ENCODE peak calls at places on chromosomes 3 and 15, in six cellular contexts. W is lower lobe of right lung, D is esophagus squamous epithelium, G is breast epithelium, V is ovary, N is OCI-LY7. B is an unnamed sample.

GRCh38 chr3:37308247-37308646 is 133.9 kb upstream of the LRRFIP2 start:
- DNase-seq in N (peak; percentile 25), D (no peak), W (no peak), G (no peak), V (no peak), B (peak; percentile 22)

GRCh38 chr15:65028921-65029735 is at the start of gene MTFMT:
- DNase-seq in V (peak; percentile 97), N (peak; percentile 88), G (peak; percentile 80), W (peak; percentile 95), D (peak; percentile 23), B (peak; percentile 33)

GRCh38 chr15:40282870-40283614 is at the start of gene ANKRD63:
- DNase-seq in D (no peak), V (no peak), G (no peak), N (no peak), W (no peak), B (no peak)

GRCh38 chr3:40109641-40110490 is 199.6 kb upstream of the EIF1B start:
- DNase-seq in D (no peak), G (no peak), N (no peak), W (no peak), V (peak; percentile 52), B (no peak)

GRCh38 chr15:59797756-59798604 is 108.9 kb upstream of the BNIP2 start:
- DNase-seq in N (no peak), W (no peak), D (no peak), V (no peak), G (no peak), B (no peak)

GRCh38 chr3:152159328-152159727 is 109.4 kb upstream of the MBNL1 start:
- DNase-seq in G (no peak), D (no peak), V (no peak), N (no peak), W (no peak), B (peak; percentile 35)

GRCh38 chr3:114718897-114719208 is 425.0 kb downstream of the TIGIT start:
- DNase-seq in W (no peak), D (no peak), V (no peak), N (no peak), G (no peak), B (no peak)

GRCh38 chr3:159711560-159712333 is 276.9 kb upstream of the IL12A start:
- DNase-seq in N (no peak), D (no peak), V (no peak), W (no peak), G (no peak), B (peak; percentile 57)

GRCh38 chr15:68639926-68640600 is 61.3 kb downstream of the CORO2B start:
- DNase-seq in D (no peak), G (no peak), V (peak; percentile 65), N (no peak), W (no peak), B (no peak)

GRCh38 chr3:38118421-38119247 is 18.3 kb downstream of the ACAA1 start:
- DNase-seq in N (no peak), G (no peak), D (no peak), W (no peak), V (no peak), B (no peak)

GRCh38 chr3:127084401-127084990 is 101.6 kb downstream of the PLXNA1 start:
- DNase-seq in N (no peak), W (peak; percentile 30), G (no peak), V (no peak), D (no peak), B (no peak)

GRCh38 chr3:21826416-21826815 is 75.4 kb upstream of the ZNF385D start:
- DNase-seq in V (no peak), N (no peak), D (no peak), G (no peak), W (no peak), B (no peak)

GRCh38 chr3:130906374-130906995 is 12.6 kb downstream of the ATP2C1 start:
- DNase-seq in W (no peak), G (no peak), V (no peak), N (no peak), D (no peak), B (no peak)

GRCh38 chr3:73605388-73605787 is 19.4 kb downstream of the PDZRN3 start:
- DNase-seq in G (no peak), V (no peak), N (no peak), W (no peak), D (no peak), B (no peak)

GRCh38 chr15:50046159-50046558 is 72.9 kb downstream of the ATP8B4 start:
- DNase-seq in V (no peak), G (no peak), W (no peak), N (no peak), D (no peak), B (no peak)

GRCh38 chr3:193452338-193452737 is 73.8 kb upstream of the ATP13A5 start:
- DNase-seq in D (no peak), G (no peak), N (no peak), V (no peak), W (no peak), B (no peak)

GRCh38 chr15:90482124-90483011 is 47.4 kb upstream of the CRTC3 start:
- DNase-seq in D (no peak), G (no peak), W (no peak), N (peak; percentile 60), V (peak; percentile 59), B (peak; percentile 35)

GRCh38 chr15:101451886-101452285 is 37.6 kb downstream of the PCSK6 start:
- DNase-seq in G (no peak), N (no peak), W (no peak), D (no peak), V (no peak), B (no peak)

GRCh38 chr15:62164500-62165028 is 521 bp downstream of the C2CD4B start:
- DNase-seq in N (no peak), W (peak; percentile 46), D (no peak), G (no peak), V (no peak), B (no peak)

GRCh38 chr15:62165029-62165792 is at the start of gene C2CD4B:
- DNase-seq in D (no peak), G (no peak), N (no peak), V (peak; percentile 38), W (peak; percentile 70), B (no peak)

GRCh38 chr15:62163847-62164499 is 1.1 kb downstream of the C2CD4B start:
- DNase-seq in W (peak; percentile 40), D (no peak), G (no peak), V (no peak), N (no peak), B (no peak)

GRCh38 chr15:62165793-62166380 is 802 bp upstream of the C2CD4B start:
- DNase-seq in W (no peak), G (no peak), D (no peak), N (no peak), V (no peak), B (no peak)

DNA sequence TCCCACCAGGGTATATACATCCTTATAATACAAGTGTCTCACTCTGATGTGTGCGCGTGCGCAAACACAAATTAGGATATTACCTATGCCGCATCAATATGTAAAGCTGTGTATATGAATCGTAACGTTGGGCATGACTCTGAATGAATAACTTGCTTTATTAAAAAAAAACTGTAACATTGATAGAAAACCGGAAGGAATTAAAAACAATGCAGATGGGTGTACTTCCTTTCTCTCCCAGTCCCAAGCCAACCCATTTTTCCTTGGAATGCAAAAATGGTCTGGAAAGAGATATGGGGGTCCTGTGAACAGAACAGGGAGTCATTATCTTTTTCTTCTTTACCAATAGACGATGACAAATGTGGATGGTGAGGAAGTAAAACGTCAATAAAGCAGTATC is 1.7 kb downstream of the C2CD4B start:
- DNase-seq in G (no peak), N (no peak), W (no peak), V (no peak), D (no peak), B (no peak)
- H3K4me3 ChIP-seq in G (peak overlapping the region; percentile 44), N (no peak overlapping the region), W (peak overlapping the region; percentile 50), V (no peak overlapping the region), D (peak overlapping the region; percentile 52), B (no peak overlapping the region)

DNA sequence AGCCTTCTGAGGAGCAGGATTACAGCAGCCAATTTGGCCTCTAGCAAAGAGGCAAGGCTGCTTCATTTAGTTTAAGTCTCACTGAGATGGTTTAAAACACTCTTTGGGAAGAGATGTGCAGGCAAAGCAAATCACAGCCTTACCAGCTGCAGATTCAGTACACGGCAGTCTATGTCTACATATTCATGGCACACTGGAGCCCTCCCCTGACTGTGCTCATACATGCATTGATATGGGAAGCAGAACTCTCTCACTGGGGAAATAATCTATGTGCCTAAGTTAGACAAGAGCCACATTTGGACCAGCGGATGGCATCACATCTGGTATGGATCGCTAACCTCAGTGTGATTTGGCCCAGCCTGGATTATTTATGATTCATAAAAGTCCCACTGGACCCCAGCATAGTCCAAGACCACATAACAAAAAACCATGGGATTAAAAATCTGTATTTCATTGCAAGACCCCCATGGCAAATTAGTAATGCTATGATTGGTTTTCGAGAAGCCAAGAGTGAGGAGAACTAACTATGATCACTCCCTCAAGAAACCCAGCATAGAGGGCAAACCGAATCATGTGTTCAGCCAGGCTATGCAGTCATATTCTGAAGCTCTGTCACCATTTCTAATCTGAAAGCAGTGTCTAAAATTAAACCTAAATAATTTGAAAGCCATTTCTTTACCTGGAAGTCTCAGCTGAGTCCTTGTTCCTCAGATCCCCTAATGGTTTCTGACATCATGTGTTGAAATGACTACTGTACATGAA is 1.3 kb downstream of the PRICKLE2 start:
- DNase-seq in W (no peak), D (no peak), G (no peak), N (peak; percentile 53), V (no peak), B (no peak)
- TF ChIP-seq CTCF in W (no peak), D (no peak), G (no peak), N (peak; percentile 40), V (no peak), B (peak; percentile 25)

DNA sequence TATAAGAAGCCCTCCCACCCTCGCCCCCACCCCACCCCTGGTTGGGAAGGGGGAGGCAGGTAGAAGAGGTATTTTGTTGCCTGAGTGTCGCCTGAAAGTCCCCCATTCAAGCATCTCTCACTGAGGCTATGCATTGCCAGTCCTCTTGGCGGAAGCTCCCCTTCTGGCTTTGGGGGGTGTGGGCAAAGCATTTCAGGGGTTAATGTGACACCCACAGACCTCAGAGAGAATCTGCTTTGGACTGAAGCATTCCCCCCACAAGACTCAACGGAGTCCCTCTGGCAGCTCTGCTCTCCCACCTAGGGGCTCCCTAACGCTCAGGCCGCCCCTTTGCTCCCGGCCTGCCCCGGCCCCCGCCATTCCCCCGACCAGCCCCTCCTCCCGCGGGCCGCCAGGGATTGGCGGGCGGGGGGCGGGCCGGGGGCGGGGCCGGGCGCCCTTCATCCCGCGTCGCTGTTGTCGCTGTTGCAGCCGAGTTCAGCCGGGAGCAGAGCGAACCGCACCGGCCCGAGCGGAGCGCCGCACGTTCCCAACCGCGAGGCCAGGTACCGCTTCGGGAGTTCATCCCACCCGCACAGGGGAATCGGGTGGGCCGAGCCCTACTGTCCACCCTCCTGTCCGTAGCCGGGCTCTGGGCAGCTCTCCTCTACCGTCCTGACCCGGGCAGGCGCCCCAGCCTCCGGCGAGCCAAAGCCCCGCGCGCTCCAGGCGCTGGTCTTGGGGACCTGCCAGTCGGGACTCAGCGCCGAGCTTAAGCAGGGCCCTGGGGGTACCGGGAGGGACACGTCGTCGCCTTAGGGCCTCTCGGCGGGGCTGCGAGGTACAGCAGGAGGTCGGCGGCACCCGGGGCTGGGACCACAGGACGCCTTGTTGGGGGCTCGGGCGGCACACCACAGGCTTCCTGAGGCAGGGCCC is at the start of gene SLC38A3:
- DNase-seq in V (peak; percentile 68), N (no peak), D (no peak), W (no peak), G (no peak), B (no peak)
- H3K4me3 ChIP-seq in V (peak within 1 kb of the TSS; percentile 36), N (no peak within 1 kb of the TSS), D (peak within 1 kb of the TSS; percentile 38), W (peak within 1 kb of the TSS; percentile 48), G (peak within 1 kb of the TSS; percentile 27), B (peak within 1 kb of the TSS; percentile 34)

DNA sequence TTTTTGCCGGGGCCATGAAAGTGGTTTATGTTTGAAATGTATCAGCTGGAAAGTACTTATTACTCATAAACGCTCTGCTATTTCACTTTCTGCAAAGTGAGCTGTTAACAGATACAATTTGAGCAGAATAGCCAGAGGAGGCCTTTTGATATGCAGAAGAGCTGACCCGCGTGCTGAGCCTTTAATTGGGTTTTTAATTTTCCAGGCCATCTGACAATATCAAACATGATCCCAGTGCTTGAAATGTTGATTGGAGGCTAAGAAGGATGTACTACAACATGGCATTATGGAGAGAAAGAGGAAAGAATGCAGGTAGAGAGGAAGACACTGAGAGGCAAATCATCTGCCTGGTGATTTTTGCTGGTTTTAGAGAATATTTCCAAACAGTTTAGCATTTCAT is 261.3 kb upstream of the MEIS2 start:
- DNase-seq in N (no peak), G (no peak), V (no peak), D (no peak), W (no peak), B (no peak)
- TF ChIP-seq CTCF in N (no peak), G (no peak), V (no peak), D (no peak), W (no peak), B (no peak)